ENCODE peak calls at places on chromosome 1, in four cellular contexts. W, U, H and I are unnamed samples.

GRCh38 chr1:45200906-45201500 is 5.4 kb downstream of the ZSWIM5 start:
- DNase-seq in U (no peak), H (no peak), W (no peak), I (no peak)

GRCh38 chr1:161910516-161911077 is 113.1 kb downstream of the OLFML2B start:
- DNase-seq in H (no peak), W (no peak), U (no peak), I (no peak)

GRCh38 chr1:55318111-55318817 is 103.1 kb upstream of the USP24 start:
- DNase-seq in W (no peak), U (no peak), H (no peak), I (no peak)

GRCh38 chr1:173383341-173383740 is 93.8 kb upstream of the PRDX6 start:
- DNase-seq in H (no peak), W (no peak), U (no peak), I (no peak)

GRCh38 chr1:184743062-184743756 is 11.4 kb downstream of the EDEM3 start:
- DNase-seq in H (peak; percentile 95), W (no peak), U (no peak), I (no peak)

GRCh38 chr1:183871142-183871541 is 66.2 kb downstream of the RGL1 start:
- DNase-seq in H (no peak), U (no peak), W (no peak), I (no peak)

GRCh38 chr1:44801491-44802305 is 1.5 kb downstream of the PLK3 start:
- DNase-seq in W (no peak), U (peak; percentile 64), H (no peak), I (no peak)

GRCh38 chr1:4137621-4138390 is 237.7 kb upstream of the C1orf174 start:
- DNase-seq in U (no peak), W (no peak), H (no peak), I (no peak)

GRCh38 chr1:154952664-154953063 is 3.2 kb downstream of the PBXIP1 start:
- DNase-seq in W (no peak), H (peak; percentile 44), U (no peak), I (no peak)

GRCh38 chr1:235266967-235267366 is 61.0 kb downstream of the ARID4B start:
- DNase-seq in W (no peak), U (no peak), H (no peak), I (no peak)

GRCh38 chr1:145871994-145872411 is 13.1 kb upstream of the PIAS3 start:
- DNase-seq in U (no peak), H (peak; percentile 53), W (no peak), I (no peak)

GRCh38 chr1:210302501-210302900 is 26.2 kb upstream of the HHAT start:
- DNase-seq in U (no peak), W (no peak), H (no peak), I (no peak)

GRCh38 chr1:47440052-47440848 is 2.4 kb downstream of the FOXD2 start:
- DNase-seq in U (no peak), H (no peak), W (no peak), I (no peak)
- H3K4me1 ChIP-seq in U (peaks cover 44% of the 10 kb centered on the region), H (peaks cover 6% of the 10 kb centered on the region), W (peaks cover 6% of the 10 kb centered on the region), I (peaks cover 9% of the 10 kb centered on the region)

GRCh38 chr1:1406821-1407100 is 332 bp downstream of the MRPL20 start:
- DNase-seq in U (no peak), W (no peak), H (no peak), I (no peak)

GRCh38 chr1:1407957-1408318 is 845 bp upstream of the MRPL20 start:
- DNase-seq in H (no peak), U (peak; percentile 46), W (no peak), I (no peak)

GRCh38 chr1:1406101-1406820 is 832 bp downstream of the MRPL20 start:
- DNase-seq in U (peak; percentile 36), H (no peak), W (no peak), I (no peak)

GRCh38 chr1:1403543-1404112 is 3.5 kb downstream of the MRPL20 start:
- DNase-seq in W (no peak), U (no peak), H (no peak), I (no peak)

GRCh38 chr1:1407101-1407956 is at the start of gene MRPL20:
- DNase-seq in H (peak; percentile 96), U (peak; percentile 99), W (peak; percentile 85), I (peak; percentile 95)
- H3K4me2 ChIP-seq in H (peak within 1 kb of the TSS; percentile 90), U (peak within 1 kb of the TSS; percentile 98), W (peak within 1 kb of the TSS; percentile 88), I (peak within 1 kb of the TSS; percentile 84)

GRCh38 chr1:101237229-101237837 is 514 bp downstream of the S1PR1 start:
- DNase-seq in H (no peak), W (no peak), U (no peak), I (no peak)

GRCh38 chr1:101238041-101238515 is 1.3 kb downstream of the S1PR1 start:
- DNase-seq in U (no peak), W (no peak), H (no peak), I (peak; percentile 73)

GRCh38 chr1:101235241-101235695 is 1.6 kb upstream of the S1PR1 start:
- DNase-seq in H (no peak), U (no peak), W (no peak), I (no peak)

GRCh38 chr1:101236546-101237228 is at the start of gene S1PR1:
- DNase-seq in U (no peak), H (no peak), W (no peak), I (no peak)

GRCh38 chr1:101235696-101236545 is 898 bp upstream of the S1PR1 start:
- DNase-seq in U (peak; percentile 28), H (no peak), W (peak; percentile 33), I (peak; percentile 41)
- H3K4me1 ChIP-seq in U (peaks cover 27% of the 10 kb centered on the region), H (no peaks in the 10 kb centered on the region), W (peaks cover 20% of the 10 kb centered on the region), I (peaks cover 38% of the 10 kb centered on the region)

GRCh38 chr1:180327089-180327488 is 97.0 kb downstream of the LHX4 start:
- DNase-seq in U (no peak), W (no peak), H (no peak), I (no peak)
- H3K4me2 ChIP-seq in U (no peak overlapping the region), W (no peak overlapping the region), H (no peak overlapping the region), I (no peak overlapping the region)

DNA sequence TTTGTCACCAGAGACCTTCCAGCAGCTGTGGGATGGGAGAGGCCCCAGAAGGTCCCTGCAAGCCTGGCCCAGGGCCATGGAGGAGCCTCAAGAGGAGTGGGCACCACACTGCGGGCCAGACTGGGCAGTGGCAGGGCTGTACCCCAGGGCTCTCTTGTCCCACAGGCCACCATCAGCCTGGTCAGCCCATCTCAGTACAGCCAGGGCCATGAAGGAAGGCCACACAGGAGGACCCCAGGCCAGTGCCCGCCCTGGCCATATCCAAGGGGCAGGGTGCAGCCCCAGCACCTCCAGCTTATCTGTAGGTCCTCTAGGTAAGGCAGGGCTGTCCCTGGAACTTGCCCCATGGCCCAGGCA is 3.1 kb upstream of the GNB1 start:
- DNase-seq in U (no peak), H (no peak), W (no peak), I (no peak)
- H3K4me1 ChIP-seq in U (peaks cover 60% of the 10 kb centered on the region), H (peaks cover 29% of the 10 kb centered on the region), W (peaks cover 39% of the 10 kb centered on the region), I (peaks cover 71% of the 10 kb centered on the region)

DNA sequence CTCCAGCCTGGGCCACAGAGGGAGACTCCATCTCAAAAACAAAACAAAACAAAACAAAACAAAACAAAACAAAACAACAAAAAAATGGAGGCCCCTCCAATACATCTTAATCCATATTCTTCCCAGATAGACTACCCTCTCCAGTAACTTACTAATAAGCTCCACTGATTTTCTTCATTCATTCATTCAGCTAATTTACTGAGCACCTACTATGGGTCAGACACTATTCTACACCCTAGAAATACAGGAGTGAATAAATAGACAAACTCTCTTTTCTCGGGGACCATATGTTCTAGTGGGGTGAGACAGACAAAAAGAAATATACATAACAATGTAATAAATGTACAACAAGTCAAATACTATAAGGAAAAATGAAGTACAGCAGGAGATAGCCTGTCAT is 7.8 kb upstream of the CDC20 start:
- DNase-seq in U (no peak), H (no peak), W (no peak), I (no peak)
- H3K4me2 ChIP-seq in U (no peak overlapping the region), H (no peak overlapping the region), W (no peak overlapping the region), I (no peak overlapping the region)